ENCODE peak calls at places on chromosome 2, in seven cellular contexts. M is WERI-Rb-1, D is psoas muscle, F is dorsolateral prefrontal cortex, Z is HCT116, U is body of pancreas, V is left ventricle myocardium inferior. B is an unnamed sample.

GRCh38 chr2:237670641-237671040 is 43.3 kb downstream of the LRRFIP1 start:
- DNase-seq in M (no peak), V (no peak), Z (no peak), U (no peak), D (no peak), F (no peak), B (no peak)

GRCh38 chr2:215851091-215851490 is 162.3 kb downstream of the MREG start:
- DNase-seq in Z (no peak), F (no peak), D (no peak), U (no peak), V (no peak), M (no peak), B (peak)

GRCh38 chr2:38978504-38978903 is 88.8 kb downstream of the ARHGEF33 start:
- DNase-seq in Z (no peak), F (no peak), U (no peak), M (no peak), V (no peak), D (no peak), B (no peak)

GRCh38 chr2:160909781-160910242 is 250.4 kb upstream of the TANK start:
- DNase-seq in V (no peak), M (no peak), F (no peak), D (no peak), U (no peak), Z (no peak), B (no peak)

GRCh38 chr2:9538000-9538507 is 17.6 kb downstream of the ADAM17 start:
- DNase-seq in F (no peak), M (no peak), V (no peak), U (no peak), Z (no peak), D (no peak), B (no peak)

GRCh38 chr2:57842531-57842930 is 204.1 kb upstream of the VRK2 start:
- DNase-seq in Z (no peak), M (no peak), U (no peak), F (no peak), D (no peak), V (no peak), B (no peak)

GRCh38 chr2:219247678-219248642 is 2.7 kb downstream of the STK16 start:
- DNase-seq in Z (no peak), M (no peak), U (no peak), V (no peak), D (no peak), F (no peak), B (no peak)

GRCh38 chr2:169164311-169164710 is 94.9 kb downstream of the DHRS9 start:
- DNase-seq in V (no peak), U (no peak), F (no peak), D (no peak), M (no peak), Z (no peak), B (no peak)

GRCh38 chr2:36371070-36371962 is 15.7 kb downstream of the CRIM1 start:
- DNase-seq in D (no peak), U (no peak), Z (no peak), F (no peak), V (no peak), M (no peak), B (no peak)

GRCh38 chr2:19823507-19823906 is 78.3 kb downstream of the TTC32 start:
- DNase-seq in D (no peak), V (no peak), F (no peak), U (no peak), M (no peak), Z (no peak), B (no peak)

GRCh38 chr2:238703436-238703835 is 144.4 kb upstream of the TWIST2 start:
- DNase-seq in M (no peak), V (no peak), D (no peak), U (no peak), Z (no peak), F (no peak), B (no peak)

DNA sequence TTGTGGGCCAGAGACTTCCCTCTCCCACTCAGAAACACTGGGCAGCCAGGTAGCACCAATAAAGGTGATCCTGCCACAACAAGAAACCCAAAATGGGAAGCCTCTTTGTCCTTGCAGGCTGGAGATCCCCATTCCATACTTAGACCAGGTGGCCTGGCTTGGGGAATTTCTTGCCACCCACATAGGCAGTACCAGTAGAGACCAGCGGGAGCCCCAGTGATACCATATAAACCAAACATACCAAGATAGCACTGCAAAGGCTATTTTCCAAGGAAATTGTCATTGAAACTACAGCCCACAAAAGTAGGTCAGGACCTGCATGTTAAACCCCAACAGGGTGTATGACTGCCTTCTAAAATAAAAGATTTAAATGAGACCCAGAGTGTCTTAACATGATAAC is 171.6 kb downstream of the DIS3L2 start:
- DNase-seq in M (no peak), V (no peak), D (no peak), F (no peak), Z (no peak), U (no peak), B (no peak)
- TF ChIP-seq CTCF in M (no peak), V (no peak), D (no peak), F (no peak), Z (peak), U (no peak), B (peak)

DNA sequence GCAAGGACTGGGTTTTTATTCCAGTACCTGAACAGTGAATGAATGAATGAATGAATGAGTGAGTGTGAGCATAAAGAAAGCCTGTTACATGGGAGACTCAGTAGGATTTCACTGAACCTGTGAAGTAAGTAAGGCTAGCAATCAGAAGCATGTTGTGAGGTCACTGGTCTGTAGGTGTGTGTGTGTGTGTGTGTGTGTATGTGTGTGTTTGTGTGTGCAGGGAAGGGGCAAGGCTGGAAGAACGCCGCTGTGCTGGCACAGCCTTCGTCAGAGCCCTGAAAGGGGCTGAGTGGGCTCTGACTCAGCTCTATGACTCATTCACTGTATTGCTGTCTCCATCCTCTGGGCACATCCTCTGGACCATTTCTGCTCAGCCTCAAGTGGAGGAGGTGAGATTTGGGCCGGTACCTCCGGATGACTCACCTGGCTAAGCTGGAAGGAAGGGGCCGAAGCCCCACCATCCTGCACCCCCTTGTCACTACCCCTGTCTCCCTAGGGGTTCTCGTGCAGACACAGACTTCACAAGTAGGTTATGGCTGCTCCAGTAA is 51.4 kb upstream of the MRPL33 start:
- DNase-seq in U (no peak), D (peak), V (no peak), F (peak), Z (peak), M (no peak), B (peak)
- H3K27ac ChIP-seq in U (no peak), D (peak), V (peak), F (peak), Z (peak), M (no peak), B (no peak)

DNA sequence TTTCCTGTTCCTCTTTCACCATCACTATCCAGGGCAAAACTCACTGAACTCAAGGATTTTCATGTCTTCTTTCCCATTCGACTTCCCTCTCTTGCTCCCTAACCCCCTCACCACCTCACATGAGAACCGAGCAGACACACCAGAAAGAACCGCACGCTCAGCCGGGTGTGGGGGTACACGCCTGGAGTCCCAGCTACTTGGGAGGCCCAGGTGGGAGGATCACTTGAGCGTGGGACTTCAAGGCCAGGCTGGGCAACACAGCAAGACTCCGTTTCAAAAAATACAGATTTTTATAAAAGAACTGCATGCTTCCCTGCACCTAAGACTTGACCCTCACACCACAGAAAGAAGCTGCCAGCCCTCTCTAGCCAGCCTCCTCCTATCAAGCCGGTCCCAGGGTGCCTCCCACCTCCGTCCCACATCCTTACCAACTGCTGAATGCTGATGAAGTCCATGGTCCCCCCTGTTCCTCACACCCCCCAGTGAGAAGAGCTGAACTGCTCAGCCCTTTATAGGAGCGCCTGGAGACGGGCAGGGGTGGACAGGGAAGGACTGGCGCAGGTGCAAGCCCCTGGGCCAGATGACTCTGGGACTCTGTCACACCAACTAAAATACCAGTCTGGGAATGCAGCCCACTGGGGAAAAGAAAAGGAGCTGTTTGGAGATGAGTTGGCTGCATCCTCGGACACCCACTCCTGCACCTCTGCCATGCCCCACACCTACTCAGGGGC is at the start of gene ANKRD23:
- DNase-seq in F (no peak), D (peak), V (no peak), M (no peak), Z (no peak), U (no peak), B (no peak)
- H3K4me3 ChIP-seq in F (no peak), D (peak), V (peak), M (no peak), Z (no peak), U (no peak), B (no peak)

GRCh38 chr2:54454922-54455583 is 1.1 kb upstream of the SPTBN1 start:
- DNase-seq in D (no peak), Z (no peak), F (peak), M (no peak), V (no peak), U (peak), B (no peak)

GRCh38 chr2:54456526-54457325 is 599 bp downstream of the SPTBN1 start:
- DNase-seq in M (peak), U (peak), D (peak), V (peak), F (peak), Z (no peak), B (no peak)

GRCh38 chr2:54455584-54456525 is at the start of gene SPTBN1:
- DNase-seq in Z (peak), F (peak), D (peak), V (peak), M (peak), U (peak), B (peak)

GRCh38 chr2:54457326-54458023 is 1.3 kb downstream of the SPTBN1 start:
- DNase-seq in V (peak), M (peak), F (peak), U (peak), D (peak), Z (no peak), B (no peak)

DNA sequence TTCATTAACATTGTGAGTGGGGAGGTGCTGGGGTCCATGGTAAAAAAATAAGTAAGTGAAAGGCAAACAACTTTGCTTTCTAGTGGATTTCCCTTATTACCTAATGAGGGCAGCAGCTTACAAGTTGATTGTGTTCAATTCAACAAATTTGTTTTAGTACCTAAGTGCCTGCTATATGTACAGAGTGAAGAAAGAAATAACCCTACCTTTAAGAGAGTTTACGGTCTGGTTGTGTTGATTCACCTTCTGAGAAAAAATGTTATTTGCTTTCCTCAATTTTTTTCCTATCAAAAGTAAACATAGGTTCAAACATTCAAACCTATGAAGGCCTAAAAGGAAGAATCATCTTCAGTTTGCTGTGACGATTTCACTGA is 1.6 kb upstream of the SPTBN1 start:
- DNase-seq in F (no peak), U (no peak), Z (no peak), D (no peak), M (no peak), V (no peak), B (no peak)
- TF ChIP-seq CTCF in F (no peak), U (no peak), Z (no peak), D (no peak), M (no peak), V (no peak), B (no peak)

GRCh38 chr2:143125647-143126046 is 3.6 kb upstream of the ARHGAP15 start:
- DNase-seq in F (no peak), M (no peak), D (no peak), Z (no peak), V (no peak), U (no peak), B (peak)

GRCh38 chr2:143132360-143132759 is 3.1 kb downstream of the ARHGAP15 start:
- DNase-seq in U (no peak), M (no peak), D (no peak), Z (no peak), V (no peak), F (no peak), B (no peak)

GRCh38 chr2:143123911-143124310 is 5.3 kb upstream of the ARHGAP15 start:
- DNase-seq in M (no peak), F (no peak), D (no peak), U (no peak), V (no peak), Z (no peak), B (no peak)

GRCh38 chr2:143133783-143134182 is 4.6 kb downstream of the ARHGAP15 start:
- DNase-seq in M (no peak), D (no peak), U (no peak), Z (no peak), F (no peak), V (no peak), B (no peak)

DNA sequence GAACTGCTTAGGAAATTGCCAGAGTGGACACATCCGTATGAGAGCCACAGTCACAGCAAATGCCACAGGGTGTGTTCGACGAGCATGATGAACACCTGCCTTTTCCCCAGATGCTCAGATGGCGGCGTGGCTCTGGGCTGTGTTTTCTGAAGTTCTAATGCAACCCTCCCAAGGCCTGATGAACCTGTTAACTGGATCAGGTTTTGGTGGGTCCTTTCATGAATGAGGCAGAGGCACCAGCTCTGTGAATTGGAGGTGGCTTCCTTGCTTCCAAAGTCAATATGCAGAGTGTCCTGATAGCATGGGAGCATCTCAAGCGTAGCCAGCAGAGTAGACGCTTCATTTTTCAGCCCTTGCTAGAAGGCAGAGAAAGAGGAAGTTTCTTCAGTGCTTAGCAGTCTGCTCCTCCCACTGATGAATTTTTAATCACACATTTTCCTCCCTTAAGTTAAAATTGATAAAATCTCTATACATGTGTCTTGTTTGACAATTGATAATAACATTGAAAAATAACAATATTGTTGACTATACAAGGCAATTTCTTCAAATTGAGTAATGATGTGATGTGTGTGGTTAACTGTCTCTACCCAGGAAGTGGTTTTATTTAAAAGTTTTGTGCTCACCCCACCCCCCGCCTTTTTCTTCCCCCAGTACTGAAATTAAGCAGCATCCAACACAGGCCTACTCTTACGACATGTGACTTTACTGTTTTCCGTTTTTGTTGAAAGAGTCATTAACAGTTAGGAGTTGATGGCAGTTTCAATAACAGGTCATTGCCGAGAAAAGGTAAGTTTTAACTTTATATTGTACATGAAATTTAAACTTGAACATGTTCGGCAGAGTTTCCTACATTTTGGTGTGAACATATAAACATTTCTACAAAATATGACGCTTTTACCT is at the start of gene ARHGAP15:
- DNase-seq in D (no peak), M (no peak), Z (no peak), V (no peak), F (no peak), U (no peak), B (no peak)
- H3K27ac ChIP-seq in D (no peak), M (no peak), Z (no peak), V (peak), F (no peak), U (no peak), B (no peak)

DNA sequence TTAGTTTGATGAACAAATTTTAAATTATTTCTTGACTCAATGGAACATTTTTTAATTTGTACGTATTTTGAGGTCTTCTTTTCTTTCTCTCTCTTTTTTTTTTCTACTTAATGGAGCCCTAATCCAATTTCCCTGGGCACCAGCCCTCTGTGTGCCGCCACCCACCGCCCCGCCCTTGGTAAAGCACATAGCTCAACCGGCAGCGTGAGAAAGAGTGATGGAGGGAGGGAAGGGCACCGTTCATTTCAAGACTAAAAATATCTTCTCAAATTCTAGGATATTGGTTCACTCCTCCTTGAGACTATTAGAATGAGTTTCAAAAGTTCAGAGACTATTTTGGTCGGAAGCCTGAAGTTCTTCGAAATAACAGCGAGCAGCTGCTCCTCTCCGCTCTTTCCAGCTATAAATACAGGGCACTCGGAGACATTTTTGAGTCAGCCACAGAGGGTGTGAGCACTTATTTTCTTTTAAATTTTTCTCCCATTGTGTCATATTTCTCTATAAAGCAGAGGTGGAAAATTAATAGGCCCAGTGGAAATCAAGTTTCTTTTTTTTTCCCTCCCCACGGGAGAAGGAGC is 731.7 kb upstream of the ID2 start:
- DNase-seq in F (no peak), U (no peak), V (no peak), Z (no peak), M (no peak), D (no peak), B (peak)
- H3K4me3 ChIP-seq in F (no peak), U (no peak), V (no peak), Z (no peak), M (no peak), D (no peak), B (no peak)

DNA sequence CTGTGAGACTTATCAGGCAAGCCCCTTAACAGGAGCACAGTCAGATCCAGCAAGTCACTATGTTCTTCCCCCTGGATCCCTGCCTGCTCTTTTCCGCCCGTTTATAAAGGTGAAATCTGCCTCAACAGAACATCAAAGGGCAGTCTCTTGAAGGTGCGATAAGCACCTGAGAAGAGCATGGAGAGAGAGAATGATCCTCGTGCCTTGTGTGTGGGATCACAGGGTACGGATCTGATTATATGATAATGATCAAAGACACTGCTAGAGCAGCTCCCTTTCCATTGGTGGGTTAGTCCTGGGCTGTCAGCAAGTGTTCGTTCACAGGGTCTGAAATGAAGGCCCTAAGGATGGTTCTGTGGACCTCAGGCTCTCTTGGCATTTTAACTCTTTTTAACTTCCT is 106.4 kb downstream of the ZAP70 start:
- DNase-seq in U (no peak), F (no peak), M (no peak), Z (no peak), V (no peak), D (no peak), B (no peak)
- TF ChIP-seq CTCF in U (no peak), F (no peak), M (no peak), Z (no peak), V (no peak), D (no peak), B (no peak)

GRCh38 chr2:15948704-15948957 is 8.3 kb downstream of the MYCN start:
- DNase-seq in U (no peak), M (no peak), D (no peak), F (no peak), V (no peak), Z (no peak), B (no peak)
- H3K27ac ChIP-seq in U (no peak), M (peak), D (no peak), F (no peak), V (no peak), Z (no peak), B (no peak)

GRCh38 chr2:190679813-190680591 is 31.1 kb downstream of the NAB1 start:
- DNase-seq in M (peak), F (no peak), D (peak), Z (peak), V (peak), U (peak), B (peak)
- H3K4me3 ChIP-seq in M (no peak), F (no peak), D (no peak), Z (no peak), V (no peak), U (no peak), B (no peak)

B was measured in brain microvascular endothelial cell.